ENCODE peak calls at places on chromosomes 4 and X, in four cellular contexts. I is H1, A is K562, N is HepG2. B is an unnamed sample.

GRCh38 chr4:7254736-7255487 is 62.6 kb downstream of the SORCS2 start:
- DNase-seq in I (no peak), A (no peak), N (no peak), B (peak; percentile 54)

GRCh38 chr4:146577111-146577510 is 55.4 kb upstream of the SLC10A7 start:
- DNase-seq in I (no peak), A (no peak), N (no peak), B (no peak)

GRCh38 chr4:8061145-8061544 is 97.5 kb downstream of the ABLIM2 start:
- DNase-seq in I (no peak), A (no peak), N (no peak), B (no peak)

GRCh38 chrX:119655125-119655524 is 37.8 kb downstream of the SEPTIN6 start:
- DNase-seq in I (no peak), A (peak; percentile 40), N (no peak), B (no peak)

GRCh38 chr4:110632506-110633357 is 9.9 kb upstream of the PITX2 start:
- DNase-seq in I (peak; percentile 86), A (no peak), N (no peak), B (no peak)

GRCh38 chrX:71912156-71912555 is 1.5 kb downstream of the NHSL2 start:
- DNase-seq in I (no peak), A (no peak), N (no peak), B (no peak)

GRCh38 chr4:153233761-153234371 is 29.6 kb downstream of the TRIM2 start:
- DNase-seq in I (no peak), A (no peak), N (no peak), B (no peak)

GRCh38 chr4:17587094-17587822 is 10.3 kb downstream of the LAP3 start:
- DNase-seq in I (no peak), A (no peak), N (peak; percentile 34), B (no peak)

GRCh38 chr4:100042235-100042634 is 92.2 kb upstream of the H2AZ1 start:
- DNase-seq in I (no peak), A (no peak), N (no peak), B (no peak)

GRCh38 chr4:48109413-48110263 is 24.4 kb downstream of the TXK start:
- DNase-seq in I (no peak), A (peak; percentile 48), N (peak; percentile 62), B (no peak)

GRCh38 chrX:68708503-68709290 is 61.2 kb downstream of the STARD8 start:
- DNase-seq in I (no peak), A (no peak), N (no peak), B (no peak)

GRCh38 chrX:76454456-76454927 is 27.0 kb downstream of the MAGEE1 start:
- DNase-seq in I (peak; percentile 52), A (peak; percentile 4), N (peak; percentile 4), B (no peak)

GRCh38 chrX:31201503-31201902 is 129.7 kb upstream of the FTHL17 start:
- DNase-seq in I (no peak), A (no peak), N (no peak), B (no peak)

GRCh38 chrX:33183366-33183765 is 28.0 kb downstream of the DMD start:
- DNase-seq in I (no peak), A (no peak), N (no peak), B (no peak)

GRCh38 chr4:156190606-156191005 is 236.9 kb upstream of the CTSO start:
- DNase-seq in I (no peak), A (no peak), N (no peak), B (no peak)

GRCh38 chr4:116561717-116562116 is 523.7 kb downstream of the TRAM1L1 start:
- DNase-seq in I (no peak), A (no peak), N (no peak), B (no peak)

GRCh38 chr4:113978561-113979156 is 788 bp downstream of the ARSJ start:
- DNase-seq in I (peak; percentile 67), A (no peak), N (no peak), B (no peak)

GRCh38 chrX:20362268-20363002 is 95.7 kb upstream of the RPS6KA3 start:
- DNase-seq in I (no peak), A (peak; percentile 8), N (peak; percentile 93), B (no peak)

GRCh38 chrX:54825716-54826428 is 18.3 kb downstream of the MAGED2 start:
- DNase-seq in I (no peak), A (no peak), N (no peak), B (no peak)

GRCh38 chrX:20514358-20514757 is 247.6 kb upstream of the RPS6KA3 start:
- DNase-seq in I (no peak), A (peak; percentile 3), N (peak; percentile 16), B (no peak)

GRCh38 chrX:154373340-154374306 is 811 bp downstream of the FLNA start:
- DNase-seq in I (peak; percentile 72), A (peak; percentile 43), N (peak; percentile 59), B (peak; percentile 5)

GRCh38 chrX:45842207-45842900 is 641.7 kb upstream of the DIPK2B start:
- DNase-seq in I (no peak), A (no peak), N (no peak), B (no peak)

GRCh38 chr4:15718465-15718864 is 15.6 kb downstream of the BST1 start:
- DNase-seq in I (no peak), A (no peak), N (no peak), B (no peak)

GRCh38 chr4:154928640-154929257 is 147.7 kb downstream of the RBM46 start:
- DNase-seq in I (no peak), A (no peak), N (peak; percentile 32), B (no peak)

GRCh38 chrX:1086444-1087409 is 125.7 kb downstream of the CRLF2 start:
- DNase-seq in I (no peak), A (no peak), N (no peak), B (no peak)

GRCh38 chr4:178976861-178977260 is 1534.6 kb upstream of the AGA start:
- DNase-seq in I (no peak), A (no peak), N (no peak), B (no peak)

GRCh38 chr4:2305766-2306501 is 44.0 kb upstream of the MXD4 start:
- DNase-seq in I (no peak), A (no peak), N (no peak), B (no peak)

GRCh38 chrX:18895157-18895952 is 88.6 kb downstream of the PHKA2 start:
- DNase-seq in I (no peak), A (no peak), N (no peak), B (no peak)

GRCh38 chr4:68780232-68780631 is 35.6 kb upstream of the UGT2B10 start:
- DNase-seq in I (no peak), A (no peak), N (no peak), B (no peak)

GRCh38 chrX:118286066-118286758 is 59.7 kb upstream of the WDR44 start:
- DNase-seq in I (no peak), A (no peak), N (no peak), B (no peak)

GRCh38 chr4:66489783-66490452 is 819.6 kb upstream of the EPHA5 start:
- DNase-seq in I (no peak), A (no peak), N (no peak), B (no peak)

GRCh38 chrX:45850775-45851433 is 650.2 kb upstream of the DIPK2B start:
- DNase-seq in I (peak; percentile 48), A (no peak), N (peak; percentile 6), B (no peak)

GRCh38 chr4:7906171-7906581 is 33.5 kb downstream of the AFAP1 start:
- DNase-seq in I (no peak), A (no peak), N (no peak), B (no peak)

GRCh38 chrX:1249101-1249887 is 19.3 kb upstream of the CSF2RA start:
- DNase-seq in I (peak; percentile 78), A (no peak), N (peak; percentile 13), B (peak; percentile 19)

GRCh38 chr4:188242041-188242440 is 102.8 kb downstream of the TRIML1 start:
- DNase-seq in I (no peak), A (no peak), N (no peak), B (no peak)

GRCh38 chr4:174427562-174428140 is 94.6 kb downstream of the HPGD start:
- DNase-seq in I (no peak), A (no peak), N (no peak), B (no peak)

GRCh38 chr4:56817840-56818491 is 3.5 kb downstream of the SPINK2 start:
- DNase-seq in I (no peak), A (no peak), N (no peak), B (peak; percentile 92)

GRCh38 chr4:56818797-56819196 is 2.7 kb downstream of the SPINK2 start:
- DNase-seq in I (no peak), A (no peak), N (no peak), B (no peak)

GRCh38 chr4:56823933-56824600 is 2.6 kb upstream of the SPINK2 start:
- DNase-seq in I (no peak), A (no peak), N (no peak), B (no peak)

GRCh38 chr4:56821394-56822263 is at the start of gene SPINK2:
- DNase-seq in I (peak; percentile 84), A (peak; percentile 69), N (no peak), B (no peak)
- TF ChIP-seq CBX5 in I (no peak), A (no peak), N (no peak), B (no peak)

GRCh38 chr4:165828928-165829327 is 44.1 kb upstream of the TLL1 start:
- DNase-seq in I (no peak), A (no peak), N (no peak), B (no peak)
- TF ChIP-seq CBX5 in I (no peak), A (no peak), N (no peak), B (no peak)

DNA sequence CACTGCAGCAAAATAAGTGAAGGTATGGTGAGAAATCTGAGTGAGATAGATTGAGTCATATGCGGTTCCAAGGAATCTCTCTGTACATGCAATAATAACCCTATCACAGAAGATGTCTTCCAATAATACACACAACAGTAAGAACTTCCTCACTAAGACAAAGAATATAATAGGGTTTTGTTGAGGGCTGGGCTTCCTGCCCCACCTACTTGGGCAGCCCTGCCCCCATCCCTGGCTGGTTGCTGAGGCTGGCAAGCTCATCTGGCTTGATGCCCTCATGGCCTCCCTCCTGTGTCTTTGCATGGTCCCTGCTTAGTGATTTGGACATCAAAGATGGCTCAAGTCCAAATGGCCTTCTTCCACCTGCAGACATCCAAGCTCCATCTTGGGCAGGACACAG is 2.7 kb downstream of the GEMIN8 start:
- DNase-seq in I (no peak), A (no peak), N (no peak), B (no peak)
- TF ChIP-seq CBX5 in I (no peak), A (no peak), N (no peak), B (no peak)

GRCh38 chrX:11665144-11666040 is at the start of gene ARHGAP6:
- DNase-seq in I (peak; percentile 55), A (no peak), N (no peak), B (no peak)
- TF ChIP-seq CBX5 in I (no peak), A (no peak), N (no peak), B (no peak)

GRCh38 chrX:105464611-105465010 is 244.1 kb upstream of the TEX13A start:
- DNase-seq in I (no peak), A (no peak), N (no peak), B (no peak)
- TF ChIP-seq CBX5 in I (no peak), A (no peak), N (no peak), B (no peak)

GRCh38 chr4:89737888-89738287 is 99.1 kb downstream of the SNCA start:
- DNase-seq in I (no peak), A (no peak), N (no peak), B (no peak)
- TF ChIP-seq CBX5 in I (no peak), A (no peak), N (no peak), B (no peak)

DNA sequence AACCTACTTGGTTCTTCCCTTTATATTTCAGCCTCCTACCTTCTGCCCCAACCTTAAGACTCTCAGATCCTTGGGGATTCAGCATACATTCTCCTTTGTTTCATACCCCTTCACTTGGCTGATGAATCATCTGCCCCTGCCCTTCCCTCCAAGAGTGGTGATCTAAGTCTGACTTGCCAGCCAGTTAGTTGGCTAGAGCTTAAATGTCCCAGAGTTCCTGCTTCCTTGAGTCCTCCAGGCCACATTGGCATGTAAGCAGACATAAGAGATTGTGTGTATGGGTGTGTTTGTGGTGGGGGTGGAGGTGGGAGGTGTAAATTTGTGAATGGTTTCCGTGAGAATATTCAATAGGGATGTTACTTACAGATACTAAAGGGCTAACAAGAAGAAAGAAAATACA is 3.7 kb upstream of the TEX13D start:
- DNase-seq in I (no peak), A (no peak), N (no peak), B (no peak)
- TF ChIP-seq CBX5 in I (no peak), A (no peak), N (no peak), B (no peak)